ENCODE peak calls at places on chromosome 22, in four cellular contexts. D is H1, E is K562, Q is HepG2. K is an unnamed sample.

GRCh38 chr22:38712496-38713207 is 6.9 kb downstream of the GTPBP1 start:
- DNase-seq in D (no peak), E (no peak), Q (no peak), K (no peak)

GRCh38 chr22:40452730-40453487 is 82.5 kb downstream of the SGSM3 start:
- DNase-seq in D (no peak), E (no peak), Q (no peak), K (no peak)

GRCh38 chr22:24068717-24069116 is 57.6 kb downstream of the CABIN1 start:
- DNase-seq in D (no peak), E (no peak), Q (no peak), K (peak)

GRCh38 chr22:47295226-47295901 is 532.9 kb downstream of the TBC1D22A start:
- DNase-seq in D (no peak), E (no peak), Q (no peak), K (no peak)

GRCh38 chr22:34379825-34380224 is 459.5 kb upstream of the LARGE1 start:
- DNase-seq in D (no peak), E (no peak), Q (no peak), K (no peak)

GRCh38 chr22:42263944-42264343 is 6.5 kb downstream of the TCF20 start:
- DNase-seq in D (no peak), E (no peak), Q (no peak), K (no peak)

GRCh38 chr22:27719535-27720227 is 81.9 kb downstream of the MN1 start:
- DNase-seq in D (no peak), E (peak), Q (peak), K (no peak)

GRCh38 chr22:33076368-33076767 is 18.2 kb upstream of the SYN3 start:
- DNase-seq in D (no peak), E (no peak), Q (no peak), K (no peak)

GRCh38 chr22:39148024-39148726 is 4.3 kb downstream of the CBX7 start:
- DNase-seq in D (no peak), E (no peak), Q (no peak), K (no peak)

GRCh38 chr22:11627798-11628650 is 3900.0 kb upstream of the OR11H1 start:
- DNase-seq in D (no peak), E (no peak), Q (no peak), K (no peak)

GRCh38 chr22:25352294-25352680 is 132.8 kb downstream of the CRYBB2 start:
- DNase-seq in D (no peak), E (no peak), Q (no peak), K (no peak)

GRCh38 chr22:33063611-33064010 is 5.4 kb upstream of the SYN3 start:
- DNase-seq in D (no peak), E (no peak), Q (no peak), K (no peak)

GRCh38 chr22:39478461-39478860 is 21.6 kb downstream of the MGAT3 start:
- DNase-seq in D (peak), E (peak), Q (no peak), K (no peak)

GRCh38 chr22:41908409-41909289 is 6.2 kb downstream of the SHISA8 start:
- DNase-seq in D (peak), E (no peak), Q (no peak), K (no peak)

GRCh38 chr22:38733329-38734202 is 22.2 kb downstream of the SUN2 start:
- DNase-seq in D (peak), E (peak), Q (peak), K (peak)

GRCh38 chr22:25770333-25770732 is 28.3 kb downstream of the MYO18B start:
- DNase-seq in D (no peak), E (no peak), Q (no peak), K (no peak)

GRCh38 chr22:39148727-39149535 is 3.5 kb downstream of the CBX7 start:
- DNase-seq in D (peak), E (peak), Q (no peak), K (peak)

GRCh38 chr22:22533863-22534262 is 13.8 kb upstream of the ZNF280A start:
- DNase-seq in D (no peak), E (no peak), Q (no peak), K (no peak)
- TF ChIP-seq EZH2 in D (no peak), E (no peak), Q (no peak), K (no peak)

DNA sequence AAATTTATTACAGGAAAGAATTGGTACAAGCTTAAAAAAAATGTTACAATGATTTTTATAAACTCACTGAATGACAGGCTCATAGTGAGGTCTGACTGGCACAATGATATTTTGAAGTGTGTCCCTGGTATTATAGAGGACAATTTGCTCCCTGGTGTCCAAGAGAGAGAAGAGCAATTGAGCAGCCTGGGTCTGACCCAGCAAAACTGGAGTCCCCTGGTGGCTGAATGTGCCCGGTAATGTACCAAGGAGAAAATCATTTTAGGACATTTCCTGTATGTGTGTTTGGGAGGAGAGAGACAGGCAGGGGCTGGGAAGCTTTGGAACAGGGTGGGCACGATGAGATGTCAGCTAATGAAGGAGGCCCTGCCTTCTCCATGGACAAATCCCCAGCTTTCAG is 125.3 kb downstream of the APOL5 start:
- DNase-seq in D (no peak), E (peak), Q (peak), K (peak)
- TF ChIP-seq JUN in D (no peak), E (no peak), Q (no peak), K (no peak)

GRCh38 chr22:31344369-31345330 is 1.5 kb downstream of the PATZ1 start:
- DNase-seq in D (peak), E (no peak), Q (no peak), K (peak)

GRCh38 chr22:31346733-31347250 is 646 bp upstream of the PATZ1 start:
- DNase-seq in D (no peak), E (peak), Q (peak), K (peak)

GRCh38 chr22:31346255-31346732 is at the start of gene PATZ1:
- DNase-seq in D (no peak), E (peak), Q (peak), K (peak)

GRCh38 chr22:31347251-31348008 is 1.3 kb upstream of the PATZ1 start:
- DNase-seq in D (peak), E (no peak), Q (peak), K (peak)

GRCh38 chr22:31345331-31346254 is 553 bp downstream of the PATZ1 start:
- DNase-seq in D (peak), E (peak), Q (peak), K (peak)
- H2AFZ ChIP-seq in D (no peak), E (peak), Q (no peak), K (peak)

GRCh38 chr22:29717789-29718188 is 2.0 kb upstream of the CABP7 start:
- DNase-seq in D (no peak), E (no peak), Q (no peak), K (no peak)

GRCh38 chr22:29719894-29720645 is at the start of gene CABP7:
- DNase-seq in D (no peak), E (peak), Q (no peak), K (no peak)

GRCh38 chr22:29716814-29717213 is 3.0 kb upstream of the CABP7 start:
- DNase-seq in D (peak), E (peak), Q (peak), K (peak)

GRCh38 chr22:29720824-29721323 is 1.1 kb downstream of the CABP7 start:
- DNase-seq in D (no peak), E (no peak), Q (no peak), K (no peak)

DNA sequence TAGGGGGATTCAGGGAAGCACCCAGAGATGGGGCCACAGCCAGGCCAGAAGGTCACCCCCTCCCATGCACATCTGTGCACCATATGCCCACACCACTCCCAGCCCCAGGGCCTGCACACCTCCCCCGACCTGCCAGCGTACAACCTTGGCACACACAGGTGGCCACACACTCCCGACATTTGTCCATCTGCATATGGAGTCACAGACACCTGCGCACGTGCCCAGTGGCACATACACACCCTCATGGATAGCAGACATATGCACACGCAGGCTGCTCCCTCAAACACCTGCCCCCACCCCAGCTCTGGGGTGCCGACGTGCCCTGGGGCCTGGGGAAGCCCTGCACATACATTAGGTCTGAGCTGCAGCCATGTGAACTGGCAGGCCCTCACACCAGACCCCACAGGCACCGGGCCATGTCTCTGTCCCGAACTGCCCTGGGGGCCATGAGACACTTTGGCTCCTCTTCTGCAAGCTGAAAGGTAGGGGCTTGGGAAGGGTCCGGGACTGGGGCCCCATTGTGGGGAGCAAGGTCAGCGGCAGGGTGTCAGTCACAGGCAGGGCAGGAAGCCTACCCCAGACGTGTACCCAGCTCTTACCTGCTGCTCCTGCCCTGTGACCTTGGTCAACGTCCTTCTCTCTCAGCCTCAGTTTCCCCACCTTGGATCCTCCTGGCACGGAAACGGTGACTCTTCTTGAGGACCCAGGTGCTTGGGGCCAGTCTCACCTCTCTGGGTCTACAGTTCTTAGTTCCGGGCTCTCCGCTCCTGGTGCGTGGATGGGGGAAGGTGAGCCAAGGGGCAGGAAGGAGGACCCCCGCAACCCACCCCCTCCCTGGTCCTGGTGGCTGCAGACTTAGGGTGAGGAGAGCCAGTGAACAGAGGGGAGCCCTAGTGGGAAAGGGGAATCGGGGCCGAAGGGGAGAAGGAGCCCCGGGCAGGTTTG is 582 bp upstream of the CABP7 start:
- DNase-seq in D (no peak), E (no peak), Q (no peak), K (no peak)
- TF ChIP-seq EZH2 in D (peak), E (no peak), Q (no peak), K (peak)

DNA sequence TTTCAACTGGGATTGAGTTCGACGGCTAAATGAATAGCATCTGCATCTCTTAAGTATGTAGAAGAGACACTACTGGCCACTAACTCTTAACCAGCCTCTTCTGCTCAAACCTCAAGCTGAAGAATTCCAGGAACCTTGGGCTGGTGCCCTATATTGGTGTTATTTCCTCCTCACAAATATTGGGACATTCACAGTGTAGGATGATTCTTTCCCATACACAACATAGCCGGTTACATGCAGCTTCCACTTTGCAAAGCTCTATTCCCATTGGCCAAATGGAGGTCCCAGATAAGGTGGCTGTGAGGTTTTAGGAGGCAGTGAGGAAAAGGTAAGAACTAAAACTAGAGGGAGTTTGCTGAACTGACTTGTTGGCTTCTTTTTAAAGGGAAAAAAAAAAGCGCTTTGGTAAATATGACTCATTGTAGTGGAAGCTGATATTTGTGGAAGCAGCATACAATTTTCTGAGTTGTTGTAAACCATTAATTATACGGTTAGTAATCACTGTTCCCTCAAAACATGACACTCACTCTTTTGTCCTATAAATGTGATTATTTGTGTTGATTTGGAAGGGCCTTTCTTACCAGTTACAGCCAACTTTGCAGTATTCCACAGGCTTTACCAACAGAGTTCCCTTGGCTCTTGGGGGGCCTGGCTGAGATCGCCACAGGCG is 17.6 kb downstream of the C22orf31 start:
- DNase-seq in D (no peak), E (no peak), Q (no peak), K (peak)
- TF ChIP-seq JUN in D (no peak), E (no peak), Q (no peak), K (peak)

GRCh38 chr22:46038174-46038487 is 61.2 kb upstream of the WNT7B start:
- DNase-seq in D (no peak), E (no peak), Q (no peak), K (no peak)

GRCh38 chr22:46038516-46039430 is 61.8 kb upstream of the WNT7B start:
- DNase-seq in D (no peak), E (no peak), Q (no peak), K (no peak)

GRCh38 chr22:46035380-46035741 is 58.4 kb upstream of the WNT7B start:
- DNase-seq in D (no peak), E (no peak), Q (no peak), K (no peak)

GRCh38 chr22:46035742-46036557 is 59.0 kb upstream of the WNT7B start:
- DNase-seq in D (peak), E (peak), Q (peak), K (peak)

GRCh38 chr22:46036558-46037408 is 59.8 kb upstream of the WNT7B start:
- DNase-seq in D (no peak), E (peak), Q (peak), K (peak)
- H2AFZ ChIP-seq in D (no peak), E (peak), Q (no peak), K (peak)

DNA sequence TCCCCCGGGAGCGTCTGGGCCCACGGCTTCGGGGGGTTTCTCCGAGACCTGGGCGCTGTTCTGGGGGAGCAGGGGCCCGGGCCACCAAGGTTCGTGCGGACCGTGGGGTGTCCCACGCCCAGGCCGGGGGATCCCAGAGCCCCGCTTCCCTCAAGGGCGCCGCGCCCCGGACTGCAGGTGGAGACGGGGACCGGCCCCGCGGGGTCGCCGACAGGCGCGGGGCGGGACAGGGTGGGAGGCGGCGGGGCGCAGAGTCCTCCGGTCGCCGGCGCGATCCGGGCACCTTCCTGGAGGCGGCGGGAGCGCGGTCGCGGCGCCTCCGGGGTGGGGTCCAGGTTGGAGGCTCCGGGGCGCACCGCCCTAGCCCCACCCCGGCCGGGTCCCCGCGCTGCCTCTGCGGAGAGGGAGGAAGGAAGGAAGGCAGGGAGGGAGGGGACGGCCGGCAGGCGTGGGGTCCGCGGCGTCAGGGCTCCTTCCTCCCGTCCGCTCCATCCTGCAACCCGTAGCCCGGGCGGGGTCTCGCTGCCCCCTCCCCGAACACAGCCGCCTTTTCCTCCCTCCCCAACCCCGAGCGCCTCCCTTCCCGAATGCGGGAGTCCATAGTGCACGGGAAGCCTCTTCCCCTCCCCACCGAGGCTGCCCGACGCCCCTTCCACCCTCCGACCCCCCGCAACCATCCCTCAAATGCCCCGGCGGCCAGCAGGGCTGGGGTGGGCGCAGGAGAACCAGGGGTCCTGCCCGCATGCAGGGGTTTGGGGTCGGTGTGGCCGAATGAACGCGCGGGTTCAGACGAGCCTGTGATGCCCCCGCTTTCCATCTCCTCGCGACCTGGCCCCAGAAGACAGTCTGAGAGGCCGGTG is 4.3 kb upstream of the ZBED4 start:
- DNase-seq in D (no peak), E (no peak), Q (no peak), K (no peak)
- TF ChIP-seq EZH2 in D (peak), E (no peak), Q (peak), K (peak)

GRCh38 chr22:43377486-43377995 is 34.3 kb upstream of the MPPED1 start:
- DNase-seq in D (no peak), E (no peak), Q (no peak), K (peak)

GRCh38 chr22:43381693-43382092 is 30.1 kb upstream of the MPPED1 start:
- DNase-seq in D (no peak), E (no peak), Q (no peak), K (no peak)

GRCh38 chr22:43376765-43377485 is 33.8 kb upstream of the SCUBE1 start:
- DNase-seq in D (no peak), E (no peak), Q (no peak), K (no peak)

GRCh38 chr22:43375951-43376455 is 32.8 kb upstream of the SCUBE1 start:
- DNase-seq in D (no peak), E (no peak), Q (no peak), K (no peak)

DNA sequence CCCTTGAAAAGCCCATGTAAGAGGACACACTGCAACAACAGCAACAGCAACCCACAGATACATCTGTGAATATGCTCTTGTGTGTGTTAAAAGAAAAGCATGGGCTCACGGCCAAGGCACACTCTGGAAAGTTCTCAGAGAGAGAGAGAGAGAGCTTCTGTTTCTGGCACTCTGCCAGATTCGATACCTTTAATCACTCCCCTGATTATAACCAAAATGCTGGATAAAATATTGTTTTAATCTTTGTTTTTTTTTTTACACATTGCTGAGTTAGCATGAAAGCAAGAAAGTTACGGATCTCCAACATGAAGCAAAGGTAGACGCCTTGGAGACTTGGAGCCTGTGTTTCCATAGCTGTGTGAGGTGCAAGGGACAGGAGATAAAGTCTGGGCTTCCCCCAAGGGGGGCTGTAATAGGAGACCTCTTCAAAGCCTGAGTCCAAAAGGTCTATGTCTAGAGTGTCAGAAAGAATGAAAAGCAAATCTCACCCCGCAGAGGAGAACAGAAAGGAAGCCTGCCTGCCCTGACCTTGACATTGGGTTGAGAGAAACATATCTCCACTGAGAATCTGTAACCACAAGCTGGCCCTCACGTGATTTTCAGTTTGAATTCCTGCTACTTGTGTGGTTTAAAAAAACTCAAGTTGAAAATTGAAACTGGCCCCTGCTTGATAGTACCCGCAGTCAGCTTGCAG is 33.7 kb upstream of the MPPED1 start:
- DNase-seq in D (no peak), E (no peak), Q (peak), K (no peak)
- TF ChIP-seq JUN in D (no peak), E (no peak), Q (no peak), K (no peak)

GRCh38 chr22:20244250-20244648 is 23.9 kb downstream of the RTN4R start:
- DNase-seq in D (no peak), E (no peak), Q (no peak), K (no peak)
- H2AFZ ChIP-seq in D (no peak), E (no peak), Q (no peak), K (no peak)

K was measured in endothelial cell of umbilical vein.